ENCODE peak calls at places on chromosomes 2 and 18, in six cellular contexts. L is non-pigmented ciliary epithelial cell; A is caudate nucleus; M is ureter; H is NAMALWA; R is stimulated activated CD4-positive, alpha-beta T cell treated with anti-CD3 and anti-CD28 coated beads, Interleukin-12 subunit alpha, Interleukin-12 subunit beta, amount 100 ng/mL, for 4 hours. G is an unnamed sample.

GRCh38 chr2:15662026-15662425 is 70.4 kb downstream of the DDX1 start:
- DNase-seq in H (no peak), M (no peak), R (no peak), A (no peak), L (no peak), G (no peak)

GRCh38 chr2:102081600-102081999 is 60.9 kb upstream of the IL1R1 start:
- DNase-seq in L (no peak), A (no peak), M (no peak), R (no peak), H (no peak), G (no peak)

GRCh38 chr2:24659862-24660261 is 133.3 kb downstream of the PTRHD1 start:
- DNase-seq in R (no peak), A (no peak), L (no peak), H (no peak), M (no peak), G (no peak)

GRCh38 chr2:106579750-106580197 is 92.6 kb downstream of the CD8B2 start:
- DNase-seq in A (no peak), M (no peak), H (no peak), R (no peak), L (no peak), G (no peak)

GRCh38 chr18:40413160-40413559 is 1541.9 kb upstream of the PIK3C3 start:
- DNase-seq in M (no peak), R (no peak), H (peak; percentile 3), A (no peak), L (no peak), G (no peak)

GRCh38 chr2:232954691-232955090 is 58.4 kb downstream of the NGEF start:
- DNase-seq in R (no peak), M (no peak), A (no peak), H (no peak), L (no peak), G (no peak)

GRCh38 chr2:67277450-67277849 is 119.7 kb upstream of the ETAA1 start:
- DNase-seq in M (no peak), H (no peak), A (no peak), R (no peak), L (no peak), G (no peak)

GRCh38 chr2:75025633-75026380 is 67.4 kb downstream of the POLE4 start:
- DNase-seq in A (no peak), M (no peak), R (no peak), L (no peak), H (no peak), G (no peak)

GRCh38 chr2:72236445-72237067 is 88.9 kb upstream of the CYP26B1 start:
- DNase-seq in H (no peak), M (no peak), L (peak; percentile 48), R (no peak), A (no peak), G (no peak)

GRCh38 chr2:46364797-46365457 is 67.7 kb downstream of the EPAS1 start:
- DNase-seq in L (no peak), A (no peak), R (no peak), M (no peak), H (peak; percentile 71), G (peak; percentile 49)

GRCh38 chr2:56266761-56267411 is 83.1 kb downstream of the CCDC85A start:
- DNase-seq in H (no peak), L (no peak), R (no peak), A (no peak), M (no peak), G (no peak)

GRCh38 chr18:79874553-79875530 is 76.6 kb downstream of the SLC66A2 start:
- DNase-seq in M (no peak), A (no peak), R (no peak), H (no peak), L (no peak), G (no peak)

GRCh38 chr18:79501006-79501405 is 105.3 kb downstream of the NFATC1 start:
- DNase-seq in R (no peak), H (no peak), A (no peak), L (no peak), M (no peak), G (no peak)

GRCh38 chr2:168593713-168594112 is 137.6 kb downstream of the CERS6 start:
- DNase-seq in A (no peak), M (no peak), H (no peak), R (no peak), L (no peak), G (no peak)

GRCh38 chr2:34899079-34899478 is 1300.0 kb upstream of the FAM98A start:
- DNase-seq in R (no peak), L (no peak), M (no peak), A (no peak), H (no peak), G (no peak)

G was measured in GM12891.